ENCODE peak calls at places on chromosomes 6 and 20, in five cellular contexts. J, V, G, W and I are unnamed samples.

GRCh38 chr6:170082067-170082466 is 208.8 kb downstream of the DLL1 start:
- DNase-seq in J (no peak), W (no peak), G (peak; percentile 34), V (no peak), I (peak; percentile 19)

GRCh38 chr20:38246357-38247165 is 14.0 kb downstream of the KIAA1755 start:
- DNase-seq in W (peak; percentile 43), G (no peak), V (no peak), J (peak; percentile 18), I (peak; percentile 72)

GRCh38 chr20:34525709-34526416 is 9.6 kb downstream of the DYNLRB1 start:
- DNase-seq in G (peak; percentile 75), W (peak; percentile 86), V (no peak), J (peak; percentile 96), I (peak; percentile 84)

GRCh38 chr20:60632420-60633262 is 619.4 kb upstream of the CDH4 start:
- DNase-seq in W (no peak), J (no peak), G (no peak), V (no peak), I (no peak)

GRCh38 chr20:38357653-38358207 is 11.4 kb downstream of the LBP start:
- DNase-seq in J (no peak), W (no peak), G (no peak), V (no peak), I (no peak)

GRCh38 chr20:19777311-19777710 is 19.3 kb downstream of the RIN2 start:
- DNase-seq in J (no peak), W (no peak), V (no peak), G (no peak), I (no peak)

GRCh38 chr6:119318730-119319129 is 30.8 kb downstream of the MAN1A1 start:
- DNase-seq in V (no peak), G (no peak), J (no peak), W (no peak), I (no peak)

GRCh38 chr20:41234546-41234945 is 83.0 kb downstream of the ZHX3 start:
- DNase-seq in V (no peak), J (no peak), G (no peak), W (peak; percentile 34), I (peak; percentile 75)

GRCh38 chr20:61185841-61186601 is 66.0 kb upstream of the CDH4 start:
- DNase-seq in G (no peak), V (no peak), W (no peak), J (peak; percentile 90), I (no peak)

GRCh38 chr6:170075659-170076223 is 215.1 kb downstream of the DLL1 start:
- DNase-seq in V (no peak), G (peak; percentile 60), J (no peak), W (no peak), I (no peak)

GRCh38 chr20:61658563-61658962 is 406.5 kb downstream of the CDH4 start:
- DNase-seq in W (no peak), G (no peak), J (no peak), V (no peak), I (no peak)

GRCh38 chr20:7496394-7497111 is 443.7 kb downstream of the HAO1 start:
- DNase-seq in W (no peak), G (no peak), J (peak; percentile 45), V (no peak), I (no peak)

GRCh38 chr6:33607784-33608161 is 13.3 kb upstream of the ITPR3 start:
- DNase-seq in G (no peak), W (peak; percentile 54), J (no peak), V (no peak), I (no peak)

GRCh38 chr20:15171016-15171415 is 833.6 kb upstream of the FLRT3 start:
- DNase-seq in W (no peak), V (no peak), G (no peak), J (no peak), I (no peak)

GRCh38 chr6:132902866-132903265 is 88.5 kb downstream of the RPS12 start:
- DNase-seq in W (no peak), G (no peak), J (peak; percentile 30), V (no peak), I (no peak)

GRCh38 chr6:53433617-53434285 is 85.0 kb upstream of the ELOVL5 start:
- DNase-seq in J (no peak), W (no peak), G (no peak), V (no peak), I (no peak)

GRCh38 chr6:102494808-102495207 is 1101.3 kb downstream of the GRIK2 start:
- DNase-seq in J (no peak), W (no peak), G (no peak), V (no peak), I (no peak)

GRCh38 chr20:50284811-50285375 is 94.3 kb downstream of the CEBPB start:
- DNase-seq in V (no peak), W (peak; percentile 33), J (no peak), G (peak; percentile 82), I (peak; percentile 85)
- H3K4me1 ChIP-seq in V (no peaks in the 10 kb centered on the region), W (peaks cover 39% of the 10 kb centered on the region), J (peaks cover 5% of the 10 kb centered on the region), G (peaks cover 43% of the 10 kb centered on the region), I (peaks cover 8% of the 10 kb centered on the region)

GRCh38 chr20:31237763-31238162 is 19.7 kb upstream of the DEFB115 start:
- DNase-seq in G (no peak), V (no peak), J (no peak), W (no peak), I (no peak)
- H3K27ac ChIP-seq in G (no peak overlapping the region), V (no peak overlapping the region), J (no peak overlapping the region), W (no peak overlapping the region), I (no peak overlapping the region)

DNA sequence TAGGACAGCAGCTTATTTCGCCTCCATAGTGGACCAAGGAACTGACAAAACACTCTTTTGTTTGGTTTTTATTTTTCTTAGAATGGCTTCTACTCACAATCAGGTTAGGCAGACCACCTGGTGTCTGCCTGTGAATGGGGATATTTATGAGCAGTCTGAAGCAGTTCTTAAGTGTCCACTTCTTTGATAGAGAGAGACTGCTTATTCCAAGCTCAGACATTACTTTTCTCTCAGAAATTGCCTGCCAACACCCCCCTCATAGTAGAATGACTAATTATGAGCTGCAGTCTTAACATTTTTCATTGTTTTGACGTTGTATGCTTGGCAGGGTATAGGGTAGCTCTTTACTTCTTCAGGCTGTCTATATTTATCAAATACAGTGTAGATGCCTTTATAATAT is 174.7 kb downstream of the ZFAND3 start:
- DNase-seq in W (no peak), V (no peak), J (peak; percentile 56), G (no peak), I (no peak)
- H3K4me1 ChIP-seq in W (peaks cover 75% of the 10 kb centered on the region), V (peaks cover 3% of the 10 kb centered on the region), J (peaks cover 16% of the 10 kb centered on the region), G (peaks cover 65% of the 10 kb centered on the region), I (peaks cover 12% of the 10 kb centered on the region)

GRCh38 chr6:148979006-148979901 is 232.4 kb downstream of the UST start:
- DNase-seq in W (no peak), G (no peak), V (no peak), J (no peak), I (no peak)
- H3K27ac ChIP-seq in W (no peak overlapping the region), G (no peak overlapping the region), V (no peak overlapping the region), J (no peak overlapping the region), I (no peak overlapping the region)

DNA sequence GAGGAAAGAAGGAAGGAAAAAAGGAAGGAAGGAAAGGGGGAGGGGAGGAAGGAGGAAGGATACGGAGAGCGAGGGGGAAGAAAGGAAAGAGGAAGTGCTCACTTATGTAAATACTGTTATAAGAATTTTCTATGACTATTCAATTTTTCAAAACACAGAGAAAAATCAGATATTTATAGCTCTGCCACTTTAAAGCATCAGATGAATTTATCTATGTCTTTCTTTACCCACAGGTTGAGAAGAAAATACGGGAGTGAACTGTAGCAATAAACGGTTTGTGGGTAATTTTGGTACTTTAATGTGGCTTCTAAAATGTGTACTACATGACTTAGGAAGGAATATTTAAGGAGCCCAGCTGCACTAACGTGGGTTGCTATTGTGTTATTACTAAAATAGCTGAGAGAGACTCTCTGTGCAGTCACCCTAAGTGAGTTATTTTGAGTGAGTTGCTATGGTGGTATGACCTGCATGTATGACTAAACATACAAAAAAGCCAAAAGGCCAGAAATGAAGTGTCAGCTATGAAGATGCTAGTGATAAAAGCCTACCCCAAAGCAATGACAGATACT is 225.5 kb downstream of the SOD2 start:
- DNase-seq in G (no peak), J (no peak), W (no peak), V (no peak), I (no peak)
- H3K4me1 ChIP-seq in G (no peaks in the 10 kb centered on the region), J (no peaks in the 10 kb centered on the region), W (no peaks in the 10 kb centered on the region), V (no peaks in the 10 kb centered on the region), I (no peaks in the 10 kb centered on the region)

GRCh38 chr6:68709882-68710281 is 74.8 kb downstream of the ADGRB3 start:
- DNase-seq in J (no peak), V (no peak), W (no peak), G (no peak), I (no peak)

GRCh38 chr6:68701159-68701558 is 66.1 kb downstream of the ADGRB3 start:
- DNase-seq in G (no peak), W (no peak), J (no peak), V (no peak), I (no peak)

GRCh38 chr6:68709091-68709490 is 74.0 kb downstream of the ADGRB3 start:
- DNase-seq in J (no peak), V (no peak), W (no peak), G (no peak), I (no peak)

GRCh38 chr6:68704485-68704884 is 69.4 kb downstream of the ADGRB3 start:
- DNase-seq in J (no peak), G (no peak), W (no peak), V (no peak), I (no peak)
- H3K27ac ChIP-seq in J (no peak overlapping the region), G (no peak overlapping the region), W (no peak overlapping the region), V (no peak overlapping the region), I (no peak overlapping the region)

DNA sequence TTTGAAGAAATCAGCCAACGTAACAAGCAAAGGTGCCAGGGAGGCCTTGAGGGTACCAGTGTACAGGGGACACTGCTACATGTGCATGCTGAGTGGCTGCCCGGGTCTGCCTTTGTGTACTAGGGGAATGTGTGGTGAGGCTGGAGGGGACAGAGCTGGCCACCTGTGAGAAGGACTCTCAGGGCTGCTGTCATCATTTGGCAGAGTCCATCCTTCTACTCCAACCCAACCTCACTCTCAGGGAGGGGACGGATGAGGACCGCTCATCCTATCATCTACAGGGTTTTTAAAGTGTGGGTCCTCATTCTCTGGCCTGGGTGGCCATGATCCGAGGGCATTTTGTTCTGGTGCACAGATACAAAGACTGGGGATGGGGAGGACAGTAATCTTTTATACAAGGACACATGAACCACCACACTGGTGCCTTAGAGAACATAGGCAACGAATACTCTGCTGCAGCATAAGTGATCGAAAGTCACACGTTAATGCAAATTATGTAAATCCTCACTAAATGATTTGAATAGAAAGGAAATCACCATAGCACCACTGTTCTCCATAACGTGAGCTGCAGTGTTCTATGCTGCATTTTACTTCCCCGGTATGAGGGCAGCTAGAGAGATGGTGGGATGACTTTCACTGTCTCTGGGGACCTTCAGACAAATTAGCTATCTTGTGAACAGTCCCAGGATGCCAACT is 181.4 kb downstream of the GMPR start:
- DNase-seq in G (no peak), J (no peak), W (no peak), V (no peak), I (no peak)
- H3K4me1 ChIP-seq in G (peaks cover 24% of the 10 kb centered on the region), J (peaks cover 11% of the 10 kb centered on the region), W (no peaks in the 10 kb centered on the region), V (peaks cover 58% of the 10 kb centered on the region), I (peaks cover 5% of the 10 kb centered on the region)

DNA sequence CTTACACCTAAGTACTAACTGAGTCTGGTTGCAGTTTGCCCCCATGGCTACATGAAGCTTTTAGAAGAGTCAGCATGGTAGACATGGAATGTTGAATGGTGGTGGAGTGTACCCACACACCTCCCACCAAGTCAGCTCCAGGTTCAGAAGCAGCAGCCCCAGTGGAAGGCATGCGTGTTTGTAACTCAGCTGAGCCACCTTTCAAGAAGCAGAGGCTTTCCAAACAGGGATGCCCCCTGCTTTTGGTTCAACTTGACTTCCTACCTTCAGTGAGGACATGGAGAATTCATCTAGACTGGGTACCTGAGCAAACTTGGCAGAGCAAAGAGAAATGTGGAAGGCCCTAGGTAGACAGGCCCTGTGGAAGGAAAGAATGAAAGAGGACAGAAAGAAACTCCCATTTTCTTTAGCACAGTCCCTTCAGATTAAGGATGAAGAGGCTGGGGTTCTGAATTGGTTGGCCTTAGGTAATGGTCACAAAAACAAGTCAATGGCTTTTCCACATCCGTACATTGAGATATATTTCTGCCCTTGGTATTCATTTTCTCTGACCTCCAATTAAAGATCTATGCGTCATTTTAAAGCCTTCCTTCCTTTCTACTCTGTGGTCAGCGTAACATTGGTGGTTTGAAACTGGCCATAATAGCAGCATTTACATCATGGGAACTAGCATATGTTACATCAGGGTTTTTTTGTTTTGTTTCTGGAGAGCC is 53.2 kb downstream of the HFE start:
- DNase-seq in V (no peak), J (no peak), W (no peak), G (no peak), I (no peak)
- H3K27ac ChIP-seq in V (no peak overlapping the region), J (peak overlapping the region; percentile 64), W (no peak overlapping the region), G (no peak overlapping the region), I (no peak overlapping the region)